ENCODE peak calls at places on chromosomes 11 and 22, in four cellular contexts. O is HEK293T; E is NCI-H1417; H is activated CD8-positive, alpha-beta memory T cell treated with anti-CD3 and anti-CD28 coated beads for 24 hours. B is an unnamed sample.
A peak's percentile ranks its signal among the peaks of the same experiment; 100 is the strongest.

GRCh38 chr11:33982661-33983060 is 68.9 kb upstream of the CAPRIN1 start:
- DNase-seq in O (no peak), H (no peak), E (no peak), B (no peak)

GRCh38 chr11:91880660-91881059 is 344.0 kb upstream of the FAT3 start:
- DNase-seq in E (no peak), H (no peak), O (no peak), B (no peak)

GRCh38 chr11:106691807-106692365 is 326.4 kb downstream of the GUCY1A2 start:
- DNase-seq in E (no peak), H (no peak), O (no peak), B (no peak)

GRCh38 chr22:41582694-41583093 is 6.9 kb downstream of the PMM1 start:
- DNase-seq in O (no peak), E (no peak), H (no peak), B (no peak)

GRCh38 chr22:46105494-46106278 is 44.6 kb upstream of the PPARA start:
- DNase-seq in E (no peak), O (no peak), H (no peak), B (no peak)

GRCh38 chr11:121318848-121319834 is 26.6 kb downstream of the SC5D start:
- DNase-seq in H (no peak), O (peak; percentile 63), E (peak; percentile 47), B (no peak)

GRCh38 chr22:29315286-29316195 is at the start of gene RASL10A:
- DNase-seq in H (no peak), O (peak; percentile 64), E (peak; percentile 37), B (no peak)

GRCh38 chr11:26974068-26974790 is 19.7 kb upstream of the FIBIN start:
- DNase-seq in O (no peak), H (no peak), E (no peak), B (no peak)

GRCh38 chr22:29744902-29745301 is 21.9 kb downstream of the ZMAT5 start:
- DNase-seq in O (no peak), E (no peak), H (no peak), B (no peak)

GRCh38 chr11:71212871-71213559 is 39.4 kb downstream of the SHANK2 start:
- DNase-seq in O (no peak), H (no peak), E (no peak), B (no peak)

GRCh38 chr11:120248551-120249278 is 8.8 kb downstream of the POU2F3 start:
- DNase-seq in O (no peak), H (peak; percentile 65), E (no peak), B (no peak)

GRCh38 chr11:35087648-35088047 is 51.3 kb upstream of the CD44 start:
- DNase-seq in O (no peak), E (no peak), H (no peak), B (peak; percentile 86)

GRCh38 chr11:100777736-100778135 is 90.6 kb downstream of the ARHGAP42 start:
- DNase-seq in H (no peak), O (no peak), E (no peak), B (no peak)

GRCh38 chr22:35477911-35478582 is 62.6 kb upstream of the RASD2 start:
- DNase-seq in H (no peak), O (peak; percentile 71), E (peak; percentile 69), B (no peak)

GRCh38 chr11:8219257-8220021 is 44.2 kb downstream of the LMO1 start:
- DNase-seq in O (peak; percentile 70), H (no peak), E (peak; percentile 20), B (no peak)

GRCh38 chr11:65496304-65497140 is 2.3 kb upstream of the MALAT1 start:
- DNase-seq in H (peak; percentile 75), E (peak; percentile 81), O (no peak), B (no peak)

GRCh38 chr22:28903719-28904118 is 20.3 kb downstream of the ZNRF3 start:
- DNase-seq in H (no peak), E (no peak), O (no peak), B (no peak)

GRCh38 chr11:2804701-2805387 is 80.7 kb downstream of the CDKN1C start:
- DNase-seq in H (no peak), E (no peak), O (no peak), B (peak; percentile 80)

GRCh38 chr22:24772493-24773220 is 1.9 kb downstream of the PIWIL3 start:
- DNase-seq in E (no peak), O (peak; percentile 72), H (peak; percentile 37), B (no peak)

GRCh38 chr22:50599816-50600454 is 658 bp upstream of the MAPK8IP2 start:
- DNase-seq in H (peak; percentile 83), E (peak; percentile 66), O (peak; percentile 74), B (no peak)

GRCh38 chr11:12331239-12331874 is 46.0 kb upstream of the PARVA start:
- DNase-seq in O (peak; percentile 73), H (peak; percentile 84), E (peak; percentile 91), B (no peak)

GRCh38 chr22:39666495-39666894 is 95.9 kb downstream of the CACNA1I start:
- DNase-seq in O (no peak), H (no peak), E (no peak), B (no peak)

GRCh38 chr22:37185646-37186227 is 2.3 kb downstream of the C1QTNF6 start:
- DNase-seq in O (no peak), H (no peak), E (no peak), B (no peak)

GRCh38 chr11:46845740-46846509 is at the start of gene CKAP5:
- DNase-seq in O (peak; percentile 92), H (peak; percentile 92), E (peak; percentile 94), B (peak; percentile 90)

B was measured in vagina.